ENCODE peak calls at places on chromosome 1, in four cellular contexts. T is tibial nerve, Y is caudate nucleus, B is substantia nigra. C is an unnamed sample.

GRCh38 chr1:205284420-205285144 is 37.0 kb downstream of the NUAK2 start:
- DNase-seq in B (peak), T (peak), Y (peak), C (peak)

GRCh38 chr1:34785875-34786470 is 5.0 kb downstream of the GJB3 start:
- DNase-seq in Y (no peak), T (no peak), B (no peak), C (no peak)

GRCh38 chr1:156146006-156146748 is 7.2 kb upstream of the SEMA4A start:
- DNase-seq in Y (no peak), B (no peak), T (peak), C (peak)

GRCh38 chr1:171881466-171881865 is 40.2 kb downstream of the DNM3 start:
- DNase-seq in Y (no peak), B (no peak), T (no peak), C (no peak)

GRCh38 chr1:40122865-40123264 is 25.8 kb upstream of the PPT1 start:
- DNase-seq in B (no peak), Y (no peak), T (no peak), C (no peak)

GRCh38 chr1:77407738-77408375 is 126.0 kb downstream of the AK5 start:
- DNase-seq in B (no peak), T (no peak), Y (no peak), C (no peak)

GRCh38 chr1:184002071-184002470 is 35.5 kb downstream of the COLGALT2 start:
- DNase-seq in B (no peak), Y (peak), T (no peak), C (no peak)

GRCh38 chr1:29017975-29018712 is 103.8 kb downstream of the EPB41 start:
- DNase-seq in T (no peak), B (no peak), Y (no peak), C (no peak)

GRCh38 chr1:111967886-111968285 is 21.6 kb downstream of the KCND3 start:
- DNase-seq in T (no peak), Y (no peak), B (no peak), C (no peak)

GRCh38 chr1:181094813-181095212 is 6.3 kb downstream of the IER5 start:
- DNase-seq in Y (no peak), T (peak), B (no peak), C (no peak)

GRCh38 chr1:183080406-183080805 is 57.2 kb downstream of the LAMC1 start:
- DNase-seq in B (no peak), Y (no peak), T (no peak), C (no peak)

GRCh38 chr1:32128971-32129370 is 21.1 kb downstream of the KPNA6 start:
- DNase-seq in Y (no peak), T (no peak), B (no peak), C (no peak)

C was measured in GM12865.